ENCODE peak calls at places on chromosome 4, in four cellular contexts. A is fibroblast of lung, L is H1, U is MM.1S. Y is an unnamed sample. For H4K20me1 and H3K9me3, the result is how much of the 10 kb centered on the place peaks cover.

GRCh38 chr4:22062676-22063075 is 114.1 kb upstream of the KCNIP4 start:
- DNase-seq in A (no peak), L (no peak), U (no peak), Y (no peak)

GRCh38 chr4:87862236-87862635 is 29.5 kb downstream of the MEPE start:
- DNase-seq in A (no peak), L (no peak), U (no peak), Y (no peak)

GRCh38 chr4:183342541-183343533 is 20.6 kb upstream of the CLDN24 start:
- DNase-seq in A (no peak), L (no peak), U (no peak), Y (no peak)

GRCh38 chr4:109547394-109547793 is 12.7 kb upstream of the MCUB start:
- DNase-seq in A (no peak), L (no peak), U (no peak), Y (no peak)

GRCh38 chr4:106690487-106690886 is 321.9 kb upstream of the GIMD1 start:
- DNase-seq in A (peak), L (no peak), U (no peak), Y (no peak)

GRCh38 chr4:41670530-41670929 is 78.0 kb downstream of the PHOX2B start:
- DNase-seq in A (no peak), L (no peak), U (no peak), Y (no peak)

GRCh38 chr4:150960818-150961217 is 54.3 kb downstream of the LRBA start:
- DNase-seq in A (no peak), L (peak), U (peak), Y (no peak)

GRCh38 chr4:26141101-26141830 is 179.5 kb upstream of the RBPJ start:
- DNase-seq in A (no peak), L (no peak), U (no peak), Y (no peak)

GRCh38 chr4:23945521-23946017 is 55.7 kb upstream of the PPARGC1A start:
- DNase-seq in A (peak), L (no peak), U (no peak), Y (no peak)

GRCh38 chr4:100079264-100079663 is 111.0 kb downstream of the DDIT4L start:
- DNase-seq in A (no peak), L (no peak), U (no peak), Y (no peak)

GRCh38 chr4:81472249-81473085 is 760 bp upstream of the RASGEF1B start:
- DNase-seq in A (no peak), L (no peak), U (peak), Y (peak)

GRCh38 chr4:55013431-55013955 is 111.9 kb downstream of the KDR start:
- DNase-seq in A (peak), L (no peak), U (no peak), Y (peak)

GRCh38 chr4:62548108-62548524 is 1348.0 kb downstream of the ADGRL3 start:
- DNase-seq in A (no peak), L (peak), U (no peak), Y (no peak)

GRCh38 chr4:5753766-5754528 is 42.9 kb downstream of the EVC start:
- DNase-seq in A (peak), L (peak), U (no peak), Y (peak)

GRCh38 chr4:15809058-15809457 is 30.9 kb downstream of the CD38 start:
- DNase-seq in A (no peak), L (no peak), U (peak), Y (no peak)
- H4K20me1 ChIP-seq in A (under half), L (under half), U (under half), Y (under half)

DNA sequence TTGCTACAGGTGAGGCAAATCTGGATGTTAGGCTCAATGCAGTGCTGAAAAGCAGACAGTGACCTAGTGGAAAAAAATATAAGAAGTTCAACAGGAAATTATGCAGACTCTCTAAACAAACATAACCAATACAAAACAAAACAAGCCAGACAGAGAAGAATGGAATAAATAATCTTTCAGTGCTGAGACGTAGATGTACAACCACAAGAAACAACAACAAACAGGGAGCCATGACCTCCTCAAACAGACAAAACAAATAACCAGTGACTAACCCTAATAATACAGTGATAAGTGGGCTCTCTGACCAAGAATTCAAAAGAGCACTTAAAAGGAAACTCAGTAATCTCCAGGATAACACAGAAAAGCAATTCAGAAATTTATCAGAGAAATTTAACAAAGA is 239.3 kb downstream of the SLC39A8 start:
- DNase-seq in A (no peak), L (no peak), U (no peak), Y (no peak)
- H3K9me3 ChIP-seq in A (under half), L (under half), U (under half), Y (under half)

GRCh38 chr4:3785292-3785565 is 19.0 kb downstream of the ADRA2C start:
- DNase-seq in A (no peak), L (no peak), U (no peak), Y (no peak)

GRCh38 chr4:3788366-3788660 is 22.1 kb downstream of the ADRA2C start:
- DNase-seq in A (no peak), L (no peak), U (no peak), Y (no peak)

GRCh38 chr4:3787489-3788365 is 21.5 kb downstream of the ADRA2C start:
- DNase-seq in A (no peak), L (no peak), U (no peak), Y (no peak)

GRCh38 chr4:3784469-3785291 is 18.5 kb downstream of the ADRA2C start:
- DNase-seq in A (no peak), L (no peak), U (no peak), Y (no peak)

DNA sequence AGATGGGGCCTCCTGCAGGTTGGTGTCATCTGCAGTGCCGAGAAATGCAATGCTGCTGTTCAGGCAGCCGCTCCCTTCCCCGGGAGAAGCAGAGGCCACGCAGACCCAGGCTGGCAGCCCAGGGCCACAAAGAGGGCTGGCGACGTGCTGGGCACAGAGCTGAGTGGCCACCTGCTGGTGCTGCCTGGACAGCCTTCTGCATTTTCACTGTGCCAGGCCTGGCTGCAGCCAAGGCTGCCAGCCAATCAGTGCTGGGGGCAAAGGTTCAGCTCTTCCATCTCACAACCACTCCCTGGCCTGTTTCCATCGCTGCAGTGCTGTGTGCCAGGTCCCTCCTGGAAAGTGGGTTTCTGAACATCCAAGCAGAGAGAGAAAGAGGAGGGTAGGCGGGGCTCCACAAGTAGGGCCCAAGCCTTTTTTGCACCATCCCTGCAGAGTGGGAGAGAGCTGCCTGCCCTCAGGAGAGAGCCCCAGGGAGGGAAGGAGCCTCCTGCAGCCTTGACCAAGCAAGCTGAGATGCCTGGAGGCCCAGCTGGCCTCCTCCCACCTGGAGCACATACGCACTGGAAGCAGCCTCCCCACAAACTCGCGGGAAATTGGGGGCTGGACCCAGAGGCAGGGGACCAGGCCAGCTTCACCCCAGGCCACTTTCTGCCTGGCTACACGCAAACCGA is 20.1 kb downstream of the ADRA2C start:
- DNase-seq in A (no peak), L (no peak), U (no peak), Y (no peak)
- TF ChIP-seq CTCF in A (no peak), L (no peak), U (no peak), Y (no peak)

GRCh38 chr4:1813231-1813630 is 20.1 kb downstream of the FGFR3 start:
- DNase-seq in A (no peak), L (no peak), U (no peak), Y (no peak)
- H4K20me1 ChIP-seq in A (under half), L (under half), U (under half), Y (under half)

DNA sequence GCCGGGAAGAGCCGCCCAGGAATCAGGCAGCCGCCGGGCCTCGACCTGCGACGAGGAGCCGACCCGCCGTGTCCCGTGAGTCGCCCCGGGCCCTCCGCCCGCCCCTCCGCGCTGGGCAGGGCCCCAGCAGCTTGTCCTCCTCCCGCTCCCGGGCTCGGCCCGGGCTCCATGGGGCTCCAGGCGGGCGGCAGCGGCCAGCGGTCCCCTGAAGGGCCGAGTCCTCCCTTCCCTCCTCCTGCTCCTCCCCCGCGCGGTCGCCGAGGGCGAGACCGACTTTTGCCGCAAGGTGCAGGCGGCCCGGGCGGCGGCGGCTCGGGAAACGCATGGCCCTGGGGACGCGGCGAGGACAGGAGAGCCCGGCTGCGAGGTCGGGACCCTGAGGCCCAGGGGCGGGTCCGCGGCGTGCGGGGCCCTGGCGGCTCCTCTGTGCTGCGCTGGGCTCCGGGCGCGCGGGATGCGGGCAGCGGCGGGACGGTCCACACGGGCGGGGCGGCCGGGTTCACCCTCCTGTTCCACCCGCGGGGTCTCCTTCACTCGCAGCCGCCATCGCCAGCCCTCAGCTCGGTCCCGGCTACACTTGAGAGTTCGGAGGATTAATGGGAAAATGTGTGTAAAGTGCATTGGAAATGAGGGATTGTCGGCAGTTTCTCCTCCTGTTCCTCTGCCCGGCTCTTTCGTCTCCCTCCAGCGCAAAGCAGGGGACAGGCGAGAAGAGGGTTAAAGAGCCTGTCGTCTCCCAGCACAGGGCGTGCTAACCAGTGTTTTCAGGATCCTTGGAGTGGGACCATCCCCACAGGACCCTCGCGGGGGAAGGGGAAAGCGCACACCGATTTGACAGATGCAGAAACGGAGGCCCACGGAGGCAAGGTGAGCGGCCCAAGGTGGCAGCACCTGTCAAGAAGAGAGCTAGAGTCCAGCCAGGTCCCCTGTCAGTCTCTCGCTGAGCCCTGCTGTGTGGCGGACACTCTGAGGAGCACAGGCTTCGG is 16.6 kb upstream of the ZNF718 start:
- DNase-seq in A (no peak), L (peak), U (no peak), Y (no peak)
- H3K9me3 ChIP-seq in A (under half), L (under half), U (under half), Y (under half)